ENCODE peak calls at places on chromosome 20, in four cellular contexts. One of them, this sample, is unnamed.

GRCh38 chr20:63635431-63636141 is 8.7 kb upstream of the GMEB2 start:
- DNase-seq in foreskin fibroblast: no peak
- DNase-seq in Peyer's patch: peak
- DNase-seq in left lung: no peak
- DNase-seq in this sample: no peak

GRCh38 chr20:9068232-9068781 is 580 bp upstream of the PLCB4 start:
- DNase-seq in Peyer's patch: no peak
- DNase-seq in left lung: peak
- DNase-seq in foreskin fibroblast: peak
- DNase-seq in this sample: peak

GRCh38 chr20:4064118-4064962 is 49.0 kb upstream of the RNF24 start:
- DNase-seq in foreskin fibroblast: peak
- DNase-seq in left lung: peak
- DNase-seq in Peyer's patch: peak
- DNase-seq in this sample: no peak

GRCh38 chr20:38222923-38223742 is 37.4 kb downstream of the KIAA1755 start:
- DNase-seq in Peyer's patch: no peak
- DNase-seq in foreskin fibroblast: no peak
- DNase-seq in left lung: no peak
- DNase-seq in this sample: no peak

GRCh38 chr20:32163951-32164350 is 43.6 kb downstream of the PLAGL2 start:
- DNase-seq in left lung: no peak
- DNase-seq in foreskin fibroblast: no peak
- DNase-seq in Peyer's patch: no peak
- DNase-seq in this sample: no peak

GRCh38 chr20:7085448-7085847 is 318.0 kb downstream of the BMP2 start:
- DNase-seq in foreskin fibroblast: no peak
- DNase-seq in Peyer's patch: no peak
- DNase-seq in left lung: no peak
- DNase-seq in this sample: no peak

GRCh38 chr20:20839771-20840170 is 127.3 kb upstream of the RALGAPA2 start:
- DNase-seq in foreskin fibroblast: no peak
- DNase-seq in Peyer's patch: no peak
- DNase-seq in left lung: no peak
- DNase-seq in this sample: no peak

GRCh38 chr20:25496968-25497401 is 88.3 kb downstream of the NINL start:
- DNase-seq in left lung: peak
- DNase-seq in foreskin fibroblast: no peak
- DNase-seq in Peyer's patch: no peak
- DNase-seq in this sample: no peak

GRCh38 chr20:64079273-64080012 is at the start of gene RGS19:
- DNase-seq in foreskin fibroblast: peak
- DNase-seq in left lung: peak
- DNase-seq in Peyer's patch: peak
- DNase-seq in this sample: no peak

GRCh38 chr20:15345287-15345686 is 1007.9 kb upstream of the FLRT3 start:
- DNase-seq in Peyer's patch: no peak
- DNase-seq in foreskin fibroblast: no peak
- DNase-seq in left lung: no peak
- DNase-seq in this sample: no peak

GRCh38 chr20:32522775-32523612 is 62.1 kb downstream of the NOL4L start:
- DNase-seq in foreskin fibroblast: no peak
- DNase-seq in Peyer's patch: no peak
- DNase-seq in left lung: peak
- DNase-seq in this sample: no peak

GRCh38 chr20:37390891-37391525 is 45.1 kb downstream of the SRC start:
- DNase-seq in left lung: peak
- DNase-seq in foreskin fibroblast: no peak
- DNase-seq in Peyer's patch: no peak
- DNase-seq in this sample: no peak

GRCh38 chr20:52783769-52784168 is 188.4 kb upstream of the TSHZ2 start:
- DNase-seq in foreskin fibroblast: no peak
- DNase-seq in left lung: no peak
- DNase-seq in Peyer's patch: no peak
- DNase-seq in this sample: no peak

GRCh38 chr20:1566701-1567100 is 9.2 kb upstream of the SIRPD start:
- DNase-seq in left lung: no peak
- DNase-seq in foreskin fibroblast: no peak
- DNase-seq in Peyer's patch: no peak
- DNase-seq in this sample: no peak

GRCh38 chr20:61643631-61644386 is 391.7 kb downstream of the CDH4 start:
- DNase-seq in Peyer's patch: no peak
- DNase-seq in foreskin fibroblast: no peak
- DNase-seq in left lung: no peak
- DNase-seq in this sample: no peak
- TF ChIP-seq CTCF in Peyer's patch: no peak
- TF ChIP-seq CTCF in foreskin fibroblast: no peak
- TF ChIP-seq CTCF in left lung: no peak
- TF ChIP-seq CTCF in this sample: no peak

GRCh38 chr20:58841539-58842264 is 9.0 kb downstream of the GNAS-AS1 start:
- DNase-seq in left lung: peak
- DNase-seq in foreskin fibroblast: no peak
- DNase-seq in Peyer's patch: no peak
- DNase-seq in this sample: no peak
- H3K4me3 ChIP-seq in left lung: no peak
- H3K4me3 ChIP-seq in foreskin fibroblast: no peak
- H3K4me3 ChIP-seq in Peyer's patch: no peak
- H3K4me3 ChIP-seq in this sample: no peak

GRCh38 chr20:24291066-24291465 is 178.4 kb upstream of the SYNDIG1 start:
- DNase-seq in Peyer's patch: no peak
- DNase-seq in foreskin fibroblast: no peak
- DNase-seq in left lung: no peak
- DNase-seq in this sample: no peak
- TF ChIP-seq CTCF in Peyer's patch: no peak
- TF ChIP-seq CTCF in foreskin fibroblast: no peak
- TF ChIP-seq CTCF in left lung: no peak
- TF ChIP-seq CTCF in this sample: no peak

GRCh38 chr20:40175296-40175695 is 513.7 kb downstream of the MAFB start:
- DNase-seq in Peyer's patch: no peak
- DNase-seq in left lung: no peak
- DNase-seq in foreskin fibroblast: no peak
- DNase-seq in this sample: no peak
- H3K4me3 ChIP-seq in Peyer's patch: no peak
- H3K4me3 ChIP-seq in left lung: no peak
- H3K4me3 ChIP-seq in foreskin fibroblast: no peak
- H3K4me3 ChIP-seq in this sample: no peak

GRCh38 chr20:51416532-51417244 is 125.8 kb downstream of the NFATC2 start:
- DNase-seq in left lung: no peak
- DNase-seq in foreskin fibroblast: no peak
- DNase-seq in Peyer's patch: no peak
- DNase-seq in this sample: no peak
- TF ChIP-seq CTCF in left lung: no peak
- TF ChIP-seq CTCF in foreskin fibroblast: no peak
- TF ChIP-seq CTCF in Peyer's patch: no peak
- TF ChIP-seq CTCF in this sample: no peak

DNA sequence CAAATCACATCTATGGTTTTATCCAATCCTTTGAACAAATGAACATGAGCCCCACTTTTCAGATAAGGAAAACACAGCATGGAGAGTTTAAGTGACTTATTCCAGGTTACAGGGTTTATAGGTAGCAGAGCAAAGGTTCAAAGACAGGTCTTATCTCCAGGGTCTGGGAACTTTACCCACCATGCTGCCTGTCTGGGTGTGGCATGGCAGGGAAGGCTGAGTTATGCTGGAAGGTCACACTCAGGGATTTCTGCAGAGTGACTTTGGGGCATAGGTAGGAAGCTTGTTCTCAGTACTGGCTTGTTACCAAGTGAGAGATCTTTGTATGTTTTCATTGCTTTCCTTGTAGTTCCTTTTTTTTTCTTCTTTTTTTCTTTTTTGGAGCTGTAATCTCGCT is 1.8 kb downstream of the ZNF831 start:
- DNase-seq in left lung: no peak
- DNase-seq in foreskin fibroblast: no peak
- DNase-seq in Peyer's patch: no peak
- DNase-seq in this sample: no peak
- H3K4me3 ChIP-seq in left lung: no peak
- H3K4me3 ChIP-seq in foreskin fibroblast: no peak
- H3K4me3 ChIP-seq in Peyer's patch: peak
- H3K4me3 ChIP-seq in this sample: no peak

DNA sequence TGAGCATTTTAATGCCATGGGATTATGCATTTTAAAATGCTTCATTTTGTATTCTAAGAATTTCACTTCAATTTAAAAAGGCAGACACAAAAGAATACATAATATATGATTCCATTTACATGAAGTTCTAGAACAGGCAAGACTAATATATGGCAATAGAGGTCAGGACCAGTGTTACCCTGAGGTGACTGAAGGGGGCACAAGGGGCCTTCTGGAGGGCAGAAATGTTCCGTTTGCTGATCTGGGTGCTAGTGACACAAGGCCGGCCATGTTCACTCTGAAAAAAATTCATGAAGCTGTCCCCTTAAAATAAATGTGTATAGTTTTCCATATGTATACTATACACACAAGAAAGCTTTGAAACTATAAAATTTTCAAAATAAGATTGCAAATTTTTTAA is 28.5 kb downstream of the TASP1 start:
- DNase-seq in left lung: no peak
- DNase-seq in Peyer's patch: no peak
- DNase-seq in foreskin fibroblast: no peak
- DNase-seq in this sample: no peak
- TF ChIP-seq CTCF in left lung: no peak
- TF ChIP-seq CTCF in Peyer's patch: no peak
- TF ChIP-seq CTCF in foreskin fibroblast: no peak
- TF ChIP-seq CTCF in this sample: no peak

DNA sequence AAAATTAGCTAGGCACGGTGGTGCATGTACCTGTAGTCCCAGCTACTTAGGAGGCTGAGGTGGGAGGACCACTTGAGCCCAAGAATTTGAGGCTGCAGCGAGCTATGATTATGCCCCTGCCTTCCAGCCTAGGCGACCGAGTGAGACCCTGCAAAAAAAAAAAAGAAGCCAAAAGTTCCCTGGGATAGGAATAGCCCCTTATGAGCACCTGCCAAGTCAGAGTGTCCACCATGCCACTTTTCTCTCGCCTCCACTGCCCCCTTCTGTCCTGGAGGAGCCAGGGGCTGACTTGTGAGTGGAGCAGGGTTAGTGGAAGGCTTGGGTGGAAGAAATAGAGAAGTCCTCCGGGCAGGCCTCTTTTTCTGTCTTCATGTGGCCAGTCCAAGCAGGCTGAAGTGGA is 12.1 kb upstream of the DDX27 start:
- DNase-seq in left lung: no peak
- DNase-seq in foreskin fibroblast: no peak
- DNase-seq in Peyer's patch: no peak
- DNase-seq in this sample: no peak
- H3K4me3 ChIP-seq in left lung: no peak
- H3K4me3 ChIP-seq in foreskin fibroblast: no peak
- H3K4me3 ChIP-seq in Peyer's patch: no peak
- H3K4me3 ChIP-seq in this sample: no peak

DNA sequence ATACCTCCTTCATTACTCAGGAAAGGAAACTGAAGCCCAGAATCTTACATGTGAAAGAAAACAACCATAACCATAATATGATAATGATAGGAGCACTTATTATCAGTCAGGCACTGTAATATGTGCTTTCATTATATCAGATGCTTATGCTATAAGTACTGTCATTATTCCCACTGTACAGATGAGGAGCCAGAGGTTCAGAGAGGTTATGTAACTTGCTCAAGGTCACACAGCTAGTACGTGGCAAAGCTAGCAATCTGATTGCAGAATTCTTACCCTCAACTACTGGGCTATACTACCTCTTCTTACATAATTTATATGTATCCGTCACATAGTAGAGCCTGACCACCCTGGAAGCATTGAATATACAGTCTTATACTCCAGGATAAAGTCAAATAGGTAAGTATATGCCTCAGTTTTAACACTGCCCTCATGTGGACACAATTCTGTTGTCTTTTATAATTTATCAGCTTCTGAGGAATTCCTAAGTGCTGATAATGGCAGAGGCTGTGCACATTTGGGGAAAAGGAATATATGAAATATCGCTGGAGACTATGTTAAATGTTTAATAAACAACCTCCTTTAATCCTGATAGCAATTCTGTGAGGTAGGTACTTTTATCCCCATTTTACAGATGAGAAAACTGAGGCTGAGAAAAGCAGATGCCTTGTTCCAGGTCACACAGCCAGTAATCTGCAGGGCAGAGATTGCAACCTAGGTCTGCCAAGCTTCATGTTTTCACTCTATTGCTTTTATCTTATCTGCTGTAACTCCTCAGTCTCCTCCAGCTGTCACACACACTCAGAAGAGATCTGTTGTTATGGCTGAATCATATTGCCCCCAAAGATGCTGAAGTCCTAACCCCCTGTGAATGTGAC is 13.4 kb downstream of the BCAS1 start:
- DNase-seq in Peyer's patch: no peak
- DNase-seq in foreskin fibroblast: no peak
- DNase-seq in left lung: no peak
- DNase-seq in this sample: no peak
- TF ChIP-seq CTCF in Peyer's patch: no peak
- TF ChIP-seq CTCF in foreskin fibroblast: no peak
- TF ChIP-seq CTCF in left lung: no peak
- TF ChIP-seq CTCF in this sample: no peak

DNA sequence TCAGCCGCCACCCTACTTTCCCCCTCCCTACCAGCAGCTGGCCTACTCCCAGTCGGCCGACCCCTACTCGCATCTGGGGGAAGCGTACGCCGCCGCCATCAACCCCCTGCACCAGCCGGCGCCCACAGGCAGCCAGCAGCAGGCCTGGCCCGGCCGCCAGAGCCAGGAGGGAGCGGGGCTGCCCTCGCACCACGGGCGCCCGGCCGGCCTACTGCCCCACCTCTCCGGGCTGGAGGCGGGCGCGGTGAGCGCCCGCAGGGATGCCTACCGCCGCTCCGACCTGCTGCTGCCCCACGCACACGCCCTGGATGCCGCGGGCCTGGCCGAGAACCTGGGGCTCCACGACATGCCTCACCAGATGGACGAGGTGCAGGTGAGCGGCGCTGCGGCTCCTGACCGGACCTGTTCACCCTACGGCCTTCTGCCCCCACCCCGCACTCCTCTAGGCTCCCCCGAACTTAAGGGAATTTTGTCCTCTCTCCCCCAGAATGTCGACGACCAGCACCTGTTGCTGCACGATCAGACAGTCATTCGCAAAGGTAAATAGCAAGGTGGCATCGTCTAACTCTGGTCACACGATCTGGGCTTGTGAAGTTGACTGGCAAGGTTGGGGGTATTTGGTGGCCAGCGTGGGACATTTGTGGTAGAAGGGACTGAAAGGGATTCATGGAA is 2.3 kb downstream of the TFAP2C start:
- DNase-seq in left lung: no peak
- DNase-seq in Peyer's patch: no peak
- DNase-seq in foreskin fibroblast: no peak
- DNase-seq in this sample: no peak
- H3K4me3 ChIP-seq in left lung: no peak
- H3K4me3 ChIP-seq in Peyer's patch: no peak
- H3K4me3 ChIP-seq in foreskin fibroblast: peak
- H3K4me3 ChIP-seq in this sample: no peak

This sample was measured in dorsolateral prefrontal cortex.